ENCODE peak calls at places on chromosomes 4 and X, in seven cellular contexts. I is astrocyte, U is neural progenitor cell, E is choroid plexus epithelial cell, M is progenitor cell of endocrine pancreas, Y is suprapubic skin, D is AG04450. P is an unnamed sample.

GRCh38 chrX:138996268-138996667 is 284.8 kb upstream of the FGF13 start:
- DNase-seq in I (no peak), U (no peak), E (no peak), M (no peak), Y (no peak), D (no peak), P (no peak)

GRCh38 chrX:38513087-38513742 is 48.1 kb upstream of the TSPAN7 start:
- DNase-seq in I (no peak), U (no peak), E (no peak), M (no peak), Y (no peak), D (no peak), P (no peak)

GRCh38 chr4:121182296-121182695 is 18.2 kb upstream of the TNIP3 start:
- DNase-seq in I (peak; percentile 31), U (no peak), E (peak; percentile 77), M (no peak), Y (no peak), D (no peak), P (peak; percentile 29)

GRCh38 chrX:45143455-45143854 is 57.2 kb downstream of the DIPK2B start:
- DNase-seq in I (no peak), U (no peak), E (no peak), M (no peak), Y (no peak), D (no peak), P (no peak)

GRCh38 chrX:129679856-129680255 is 25.1 kb upstream of the APLN start:
- DNase-seq in I (no peak), U (no peak), E (no peak), M (no peak), Y (no peak), D (no peak), P (no peak)

GRCh38 chrX:45903781-45904201 is 641.4 kb downstream of the ZNF674 start:
- DNase-seq in I (no peak), U (peak; percentile 33), E (no peak), M (no peak), Y (no peak), D (no peak), P (no peak)

GRCh38 chr4:53778122-53778521 is 186.8 kb upstream of the LNX1 start:
- DNase-seq in I (no peak), U (no peak), E (no peak), M (no peak), Y (no peak), D (no peak), P (peak; percentile 44)

GRCh38 chr4:123807187-123807586 is 410.6 kb downstream of the SPRY1 start:
- DNase-seq in I (no peak), U (no peak), E (no peak), M (no peak), Y (no peak), D (no peak), P (no peak)

GRCh38 chr4:173371292-173372192 is 788 bp downstream of the SAP30 start:
- DNase-seq in I (peak; percentile 63), U (peak; percentile 83), E (peak; percentile 73), M (peak; percentile 38), Y (peak; percentile 86), D (peak; percentile 34), P (peak; percentile 78)

GRCh38 chr4:84479663-84480062 is 19.4 kb downstream of the NKX6-1 start:
- DNase-seq in I (no peak), U (peak; percentile 59), E (no peak), M (no peak), Y (no peak), D (no peak), P (no peak)

GRCh38 chr4:288891-289290 is 16.4 kb downstream of the ZNF732 start:
- DNase-seq in I (no peak), U (no peak), E (peak; percentile 69), M (no peak), Y (no peak), D (no peak), P (no peak)

GRCh38 chr4:1309261-1310010 is 19.7 kb downstream of the MAEA start:
- DNase-seq in I (peak; percentile 91), U (peak; percentile 96), E (peak; percentile 98), M (peak; percentile 73), Y (peak; percentile 92), D (peak; percentile 84), P (peak; percentile 92)

GRCh38 chrX:2145672-2146412 is 354.9 kb downstream of the DHRSX start:
- DNase-seq in I (no peak), U (no peak), E (no peak), M (no peak), Y (no peak), D (no peak), P (no peak)

GRCh38 chr4:152479428-152480026 is 56.4 kb downstream of the FBXW7 start:
- DNase-seq in I (peak; percentile 84), U (no peak), E (peak; percentile 81), M (no peak), Y (no peak), D (no peak), P (peak; percentile 84)

GRCh38 chr4:36979494-36979893 is 265.0 kb upstream of the NWD2 start:
- DNase-seq in I (no peak), U (no peak), E (no peak), M (no peak), Y (no peak), D (no peak), P (no peak)

GRCh38 chrX:81615979-81616378 is 414.1 kb downstream of the SH3BGRL start:
- DNase-seq in I (no peak), U (no peak), E (no peak), M (no peak), Y (no peak), D (no peak), P (no peak)

GRCh38 chr4:95386410-95386809 is 162.4 kb downstream of the UNC5C start:
- DNase-seq in I (no peak), U (no peak), E (no peak), M (no peak), Y (no peak), D (no peak), P (no peak)

GRCh38 chr4:38894340-38894982 is 26.9 kb downstream of the FAM114A1 start:
- DNase-seq in I (peak; percentile 29), U (no peak), E (peak; percentile 39), M (no peak), Y (no peak), D (no peak), P (no peak)

GRCh38 chr4:55574252-55574651 is 17.8 kb downstream of the PDCL2 start:
- DNase-seq in I (no peak), U (no peak), E (no peak), M (no peak), Y (no peak), D (no peak), P (no peak)

GRCh38 chr4:166435449-166435848 is 562.4 kb downstream of the TLL1 start:
- DNase-seq in I (peak; percentile 96), U (no peak), E (peak; percentile 59), M (no peak), Y (no peak), D (no peak), P (peak; percentile 82)

GRCh38 chr4:186105721-186106335 is 1.3 kb downstream of the FAM149A start:
- DNase-seq in I (peak; percentile 4), U (peak; percentile 25), E (no peak), M (no peak), Y (no peak), D (no peak), P (peak; percentile 3)

GRCh38 chr4:136336479-136336878 is 1195.8 kb downstream of the PCDH18 start:
- DNase-seq in I (no peak), U (no peak), E (no peak), M (no peak), Y (no peak), D (no peak), P (no peak)

GRCh38 chr4:70619778-70620177 is 8.8 kb upstream of the ENAM start:
- DNase-seq in I (no peak), U (no peak), E (no peak), M (no peak), Y (no peak), D (no peak), P (no peak)

GRCh38 chrX:101759000-101759399 is 99.3 kb upstream of the ARMCX2 start:
- DNase-seq in I (peak; percentile 16), U (peak; percentile 75), E (peak; percentile 73), M (no peak), Y (no peak), D (peak; percentile 1), P (peak; percentile 51)

GRCh38 chrX:18974993-18975392 is 8.9 kb downstream of the PHKA2 start:
- DNase-seq in I (no peak), U (no peak), E (no peak), M (no peak), Y (no peak), D (no peak), P (no peak)
- TF ChIP-seq CTCF in I (no peak), U (no peak), E (no peak), M (no peak), Y (no peak), D (no peak), P (no peak)

GRCh38 chr4:147526272-147526654 is 45.4 kb downstream of the EDNRA start:
- DNase-seq in I (no peak), U (peak; percentile 33), E (no peak), M (no peak), Y (no peak), D (no peak), P (no peak)
- TF ChIP-seq CTCF in I (no peak), U (peak; percentile 30), E (peak; percentile 37), M (no peak), Y (no peak), D (no peak), P (no peak)

GRCh38 chr4:7815981-7816380 is 123.7 kb downstream of the AFAP1 start:
- DNase-seq in I (peak; percentile 72), U (no peak), E (no peak), M (no peak), Y (no peak), D (no peak), P (no peak)
- TF ChIP-seq CTCF in I (no peak), U (no peak), E (no peak), M (no peak), Y (no peak), D (no peak), P (no peak)

GRCh38 chr4:16195209-16195608 is 31.1 kb downstream of the TAPT1 start:
- DNase-seq in I (no peak), U (no peak), E (no peak), M (no peak), Y (no peak), D (no peak), P (no peak)

GRCh38 chr4:16199132-16199531 is 27.1 kb downstream of the TAPT1 start:
- DNase-seq in I (peak; percentile 16), U (peak; percentile 15), E (peak; percentile 67), M (no peak), Y (no peak), D (no peak), P (peak; percentile 58)

GRCh38 chr4:16198271-16198670 is 28.0 kb downstream of the TAPT1 start:
- DNase-seq in I (no peak), U (no peak), E (no peak), M (no peak), Y (no peak), D (no peak), P (no peak)

GRCh38 chr4:16197842-16198241 is 28.4 kb downstream of the TAPT1 start:
- DNase-seq in I (peak; percentile 20), U (no peak), E (no peak), M (no peak), Y (no peak), D (no peak), P (no peak)

GRCh38 chr4:16196482-16197393 is 29.5 kb downstream of the TAPT1 start:
- DNase-seq in I (peak; percentile 76), U (peak; percentile 76), E (peak; percentile 86), M (no peak), Y (no peak), D (no peak), P (peak; percentile 82)
- TF ChIP-seq CTCF in I (peak; percentile 42), U (peak; percentile 58), E (peak; percentile 59), M (peak; percentile 52), Y (peak; percentile 46), D (peak; percentile 47), P (peak; percentile 48)

P was measured in fibroblast of the aortic adventitia.